ENCODE peak calls at places on chromosomes 2 and 18, in ten cellular contexts. F, K, X, V, I, Q, S, H, D and Z are unnamed samples.

GRCh38 chr2:204282525-204282924 is 262.8 kb upstream of the PARD3B start:
- DNase-seq in S (no peak), X (no peak), Q (no peak), I (no peak), D (no peak), K (no peak), H (no peak), V (no peak), F (peak; percentile 34), Z (no peak)

GRCh38 chr2:85011098-85011497 is 40.1 kb downstream of the KCMF1 start:
- DNase-seq in K (no peak), I (no peak), Q (no peak), V (no peak), H (no peak), X (no peak), S (no peak), F (no peak), D (no peak), Z (no peak)

GRCh38 chr2:3483227-3483985 is 35.9 kb downstream of the ADI1 start:
- DNase-seq in X (no peak), Q (no peak), F (no peak), S (no peak), H (peak; percentile 96), K (no peak), V (peak; percentile 35), I (no peak), D (no peak), Z (no peak)

GRCh38 chr2:145551661-145552060 is 1031.7 kb upstream of the ZEB2 start:
- DNase-seq in D (no peak), H (no peak), K (no peak), S (no peak), Q (no peak), F (no peak), V (no peak), I (no peak), X (no peak), Z (no peak)

GRCh38 chr2:111946294-111947114 is 48.1 kb downstream of the MERTK start:
- DNase-seq in X (no peak), K (no peak), F (peak; percentile 77), V (no peak), D (no peak), I (no peak), H (peak; percentile 36), Q (no peak), S (peak; percentile 8), Z (no peak)

GRCh38 chr2:235612551-235612950 is 118.7 kb downstream of the AGAP1 start:
- DNase-seq in Q (no peak), I (no peak), D (no peak), V (no peak), X (no peak), H (no peak), F (no peak), S (no peak), K (no peak), Z (no peak)

GRCh38 chr18:49613141-49613641 is 51.3 kb downstream of the LIPG start:
- DNase-seq in X (no peak), V (no peak), D (no peak), I (no peak), Q (no peak), K (no peak), S (peak; percentile 34), F (no peak), H (no peak), Z (no peak)

GRCh38 chr2:222978850-222979249 is 73.1 kb upstream of the KCNE4 start:
- DNase-seq in I (no peak), Q (no peak), H (no peak), K (no peak), X (no peak), F (no peak), V (no peak), S (no peak), D (no peak), Z (no peak)

GRCh38 chr2:138078153-138078552 is 113.9 kb downstream of the HNMT start:
- DNase-seq in Q (no peak), I (no peak), F (no peak), D (no peak), H (no peak), S (peak; percentile 18), V (no peak), K (no peak), X (no peak), Z (no peak)

GRCh38 chr2:223901854-223902253 is 43.3 kb downstream of the WDFY1 start:
- DNase-seq in H (no peak), K (no peak), V (no peak), D (no peak), Q (no peak), X (no peak), F (peak; percentile 32), I (no peak), S (no peak), Z (no peak)

GRCh38 chr2:9883897-9884296 is 40.6 kb downstream of the TAF1B start:
- DNase-seq in X (no peak), Q (no peak), H (peak; percentile 19), V (no peak), S (peak; percentile 6), K (no peak), I (no peak), F (no peak), D (no peak), Z (no peak)

GRCh38 chr2:17373736-17374135 is 144.5 kb downstream of the RAD51AP2 start:
- DNase-seq in K (no peak), X (no peak), H (no peak), S (no peak), F (no peak), V (no peak), Q (no peak), I (no peak), D (no peak), Z (no peak)

GRCh38 chr18:49980869-49981268 is 167.5 kb upstream of the ACAA2 start:
- DNase-seq in D (no peak), V (no peak), X (no peak), H (no peak), Q (no peak), I (no peak), K (no peak), F (no peak), S (no peak), Z (no peak)

GRCh38 chr2:232646726-232647125 is 13.3 kb downstream of the EFHD1 start:
- DNase-seq in S (no peak), H (no peak), F (no peak), V (no peak), Q (no peak), I (no peak), K (no peak), X (no peak), D (no peak), Z (no peak)

GRCh38 chr2:23390152-23390551 is 5.2 kb downstream of the KLHL29 start:
- DNase-seq in S (peak; percentile 3), H (no peak), D (no peak), V (no peak), Q (no peak), X (no peak), K (no peak), I (no peak), F (no peak), Z (no peak)

GRCh38 chr2:10613263-10613662 is 76.5 kb downstream of the NOL10 start:
- DNase-seq in X (no peak), Q (no peak), K (no peak), D (no peak), I (no peak), S (no peak), H (no peak), V (no peak), F (no peak), Z (no peak)

GRCh38 chr2:106759962-106760361 is 126.0 kb downstream of the ST6GAL2 start:
- DNase-seq in V (no peak), Q (no peak), F (no peak), S (no peak), K (no peak), H (no peak), X (no peak), D (no peak), I (no peak), Z (no peak)

GRCh38 chr2:170005702-170006101 is 172.2 kb upstream of the MYO3B start:
- DNase-seq in Q (no peak), X (no peak), V (no peak), S (no peak), H (no peak), K (no peak), D (no peak), F (no peak), I (no peak), Z (no peak)

GRCh38 chr2:100451734-100452133 is 18.5 kb upstream of the NMS start:
- DNase-seq in S (no peak), H (no peak), V (no peak), D (no peak), X (no peak), I (no peak), K (no peak), Q (no peak), F (no peak), Z (no peak)

GRCh38 chr18:37445368-37445767 is 120.2 kb downstream of the CELF4 start:
- DNase-seq in S (no peak), Q (no peak), F (no peak), H (no peak), I (peak; percentile 54), V (no peak), K (no peak), X (no peak), D (no peak), Z (no peak)

GRCh38 chr2:25920326-25920725 is 42.0 kb upstream of the ASXL2 start:
- DNase-seq in I (no peak), S (no peak), X (no peak), K (no peak), D (no peak), H (no peak), V (no peak), F (no peak), Q (no peak), Z (no peak)

GRCh38 chr2:27704342-27704876 is 40.7 kb downstream of the SLC4A1AP start:
- DNase-seq in S (no peak), D (no peak), V (no peak), H (no peak), X (no peak), Q (no peak), I (no peak), F (no peak), K (no peak), Z (no peak)

GRCh38 chr2:66682476-66682875 is 247.6 kb downstream of the MEIS1 start:
- DNase-seq in I (no peak), Q (no peak), D (no peak), K (no peak), V (no peak), S (no peak), X (no peak), H (no peak), F (no peak), Z (no peak)

GRCh38 chr2:218859556-218859993 is at the start of gene WNT6:
- DNase-seq in H (no peak), X (no peak), D (no peak), K (no peak), V (no peak), Q (no peak), F (no peak), I (peak; percentile 78), S (no peak), Z (no peak)

GRCh38 chr2:174021056-174021656 is 56.0 kb upstream of the SP3 start:
- DNase-seq in V (no peak), X (no peak), D (no peak), I (no peak), K (no peak), H (no peak), Q (no peak), F (no peak), S (no peak), Z (no peak)

GRCh38 chr2:120418174-120418787 is 72.3 kb downstream of the INHBB start:
- DNase-seq in H (no peak), Q (no peak), D (no peak), F (no peak), X (no peak), I (no peak), V (no peak), S (no peak), K (no peak), Z (no peak)

GRCh38 chr2:133733856-133734255 is 165.6 kb upstream of the NCKAP5 start:
- DNase-seq in V (no peak), Q (no peak), S (no peak), K (no peak), H (no peak), X (no peak), I (no peak), D (no peak), F (no peak), Z (no peak)

GRCh38 chr18:61860302-61860701 is 32.5 kb downstream of the RNF152 start:
- DNase-seq in X (no peak), D (no peak), S (no peak), Q (no peak), F (no peak), H (no peak), K (no peak), I (no peak), V (no peak), Z (no peak)